ENCODE peak calls at places on chromosomes 6 and 20, in nine cellular contexts. One of them, this sample, is unnamed.

GRCh38 chr6:39466664-39467063 is 144.2 kb upstream of the KCNK16 start:
- DNase-seq in SK-N-MC: no peak
- DNase-seq in GM23338: no peak
- DNase-seq in stomach: no peak
- DNase-seq in H1: no peak
- DNase-seq in upper lobe of left lung: no peak
- DNase-seq in breast epithelium: no peak
- DNase-seq in spleen: no peak
- DNase-seq in sigmoid colon: no peak
- DNase-seq in this sample: no peak

GRCh38 chr6:96626749-96627353 is 63.9 kb downstream of the FHL5 start:
- DNase-seq in SK-N-MC: peak
- DNase-seq in stomach: no peak
- DNase-seq in GM23338: peak
- DNase-seq in breast epithelium: no peak
- DNase-seq in upper lobe of left lung: no peak
- DNase-seq in sigmoid colon: no peak
- DNase-seq in spleen: no peak
- DNase-seq in H1: no peak
- DNase-seq in this sample: no peak

GRCh38 chr6:158737710-158738615 is 81.2 kb downstream of the EZR start:
- DNase-seq in H1: no peak
- DNase-seq in spleen: no peak
- DNase-seq in GM23338: no peak
- DNase-seq in sigmoid colon: no peak
- DNase-seq in breast epithelium: no peak
- DNase-seq in stomach: no peak
- DNase-seq in upper lobe of left lung: no peak
- DNase-seq in SK-N-MC: no peak
- DNase-seq in this sample: no peak

GRCh38 chr20:38878798-38879197 is 47.4 kb upstream of the FAM83D start:
- DNase-seq in upper lobe of left lung: no peak
- DNase-seq in SK-N-MC: no peak
- DNase-seq in H1: no peak
- DNase-seq in GM23338: peak
- DNase-seq in spleen: peak
- DNase-seq in sigmoid colon: no peak
- DNase-seq in stomach: no peak
- DNase-seq in breast epithelium: no peak
- DNase-seq in this sample: no peak

GRCh38 chr20:48807586-48808381 is 20.0 kb downstream of the PREX1 start:
- DNase-seq in breast epithelium: no peak
- DNase-seq in upper lobe of left lung: no peak
- DNase-seq in spleen: peak
- DNase-seq in SK-N-MC: no peak
- DNase-seq in H1: no peak
- DNase-seq in sigmoid colon: no peak
- DNase-seq in GM23338: no peak
- DNase-seq in stomach: no peak
- DNase-seq in this sample: no peak

GRCh38 chr20:49478266-49478665 is 4.2 kb downstream of the KCNB1 start:
- DNase-seq in H1: no peak
- DNase-seq in stomach: no peak
- DNase-seq in SK-N-MC: no peak
- DNase-seq in GM23338: no peak
- DNase-seq in upper lobe of left lung: no peak
- DNase-seq in spleen: no peak
- DNase-seq in sigmoid colon: no peak
- DNase-seq in breast epithelium: no peak
- DNase-seq in this sample: no peak

GRCh38 chr6:122141246-122141645 is 258.2 kb upstream of the HSF2 start:
- DNase-seq in spleen: no peak
- DNase-seq in stomach: no peak
- DNase-seq in SK-N-MC: no peak
- DNase-seq in breast epithelium: no peak
- DNase-seq in upper lobe of left lung: no peak
- DNase-seq in H1: no peak
- DNase-seq in GM23338: no peak
- DNase-seq in sigmoid colon: no peak
- DNase-seq in this sample: no peak

GRCh38 chr20:49915380-49916145 is at the start of gene SPATA2:
- DNase-seq in stomach: peak
- DNase-seq in H1: peak
- DNase-seq in sigmoid colon: peak
- DNase-seq in spleen: peak
- DNase-seq in breast epithelium: peak
- DNase-seq in upper lobe of left lung: peak
- DNase-seq in SK-N-MC: peak
- DNase-seq in GM23338: peak
- DNase-seq in this sample: no peak

GRCh38 chr20:53731595-53731994 is 138.0 kb upstream of the ZNF217 start:
- DNase-seq in sigmoid colon: no peak
- DNase-seq in H1: no peak
- DNase-seq in SK-N-MC: no peak
- DNase-seq in GM23338: no peak
- DNase-seq in breast epithelium: no peak
- DNase-seq in stomach: no peak
- DNase-seq in spleen: no peak
- DNase-seq in upper lobe of left lung: no peak
- DNase-seq in this sample: no peak

GRCh38 chr20:53736757-53737403 is 143.2 kb upstream of the ZNF217 start:
- DNase-seq in spleen: no peak
- DNase-seq in upper lobe of left lung: no peak
- DNase-seq in H1: no peak
- DNase-seq in GM23338: peak
- DNase-seq in breast epithelium: no peak
- DNase-seq in SK-N-MC: no peak
- DNase-seq in stomach: no peak
- DNase-seq in sigmoid colon: no peak
- DNase-seq in this sample: no peak

GRCh38 chr20:53736122-53736756 is 142.6 kb upstream of the ZNF217 start:
- DNase-seq in upper lobe of left lung: no peak
- DNase-seq in spleen: no peak
- DNase-seq in sigmoid colon: no peak
- DNase-seq in SK-N-MC: no peak
- DNase-seq in H1: no peak
- DNase-seq in breast epithelium: no peak
- DNase-seq in GM23338: no peak
- DNase-seq in stomach: no peak
- DNase-seq in this sample: no peak

GRCh38 chr20:53735536-53736050 is 142.0 kb upstream of the ZNF217 start:
- DNase-seq in sigmoid colon: no peak
- DNase-seq in upper lobe of left lung: no peak
- DNase-seq in SK-N-MC: no peak
- DNase-seq in spleen: no peak
- DNase-seq in stomach: no peak
- DNase-seq in H1: no peak
- DNase-seq in GM23338: peak
- DNase-seq in breast epithelium: no peak
- DNase-seq in this sample: no peak

DNA sequence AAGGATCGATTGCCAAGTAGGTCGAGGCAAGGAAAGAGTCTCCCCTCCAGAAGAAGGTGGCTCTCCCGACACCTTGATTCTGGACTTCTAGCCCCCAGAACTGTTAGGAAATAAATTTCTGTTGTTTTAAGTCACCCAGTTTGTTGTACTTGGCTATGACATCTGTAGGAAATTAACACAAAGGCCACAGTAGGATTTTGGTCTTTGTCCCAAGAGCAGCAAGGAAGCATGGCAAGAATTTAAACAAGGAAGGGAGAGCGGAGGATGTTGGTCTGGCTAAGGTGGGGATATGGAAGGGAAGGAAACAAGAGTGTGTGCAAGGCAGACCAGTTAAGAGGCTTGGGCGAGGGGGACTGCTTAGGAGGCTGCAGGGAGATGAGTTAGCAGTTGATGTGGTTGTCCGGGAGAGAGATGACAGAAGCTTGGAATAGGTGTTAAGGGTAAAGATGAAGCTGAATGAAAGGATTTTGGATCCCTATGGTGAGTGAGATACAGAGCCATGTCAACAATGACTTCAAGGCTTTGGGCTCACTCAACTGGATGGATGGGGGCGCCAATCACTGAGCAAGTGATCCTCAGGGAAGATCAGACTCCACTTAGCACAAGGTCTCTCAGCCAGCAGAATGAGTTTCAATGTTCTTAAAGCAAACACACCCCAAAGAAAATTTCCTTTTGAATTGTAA is 140.5 kb upstream of the ZNF217 start:
- DNase-seq in GM23338: no peak
- DNase-seq in breast epithelium: no peak
- DNase-seq in H1: no peak
- DNase-seq in stomach: no peak
- DNase-seq in sigmoid colon: no peak
- DNase-seq in SK-N-MC: no peak
- DNase-seq in upper lobe of left lung: no peak
- DNase-seq in spleen: no peak
- DNase-seq in this sample: no peak
- TF ChIP-seq POLR2AphosphoS5 in GM23338: no peak
- TF ChIP-seq POLR2AphosphoS5 in breast epithelium: no peak
- TF ChIP-seq POLR2AphosphoS5 in H1: no peak
- TF ChIP-seq POLR2AphosphoS5 in stomach: no peak
- TF ChIP-seq POLR2AphosphoS5 in sigmoid colon: no peak
- TF ChIP-seq POLR2AphosphoS5 in SK-N-MC: no peak
- TF ChIP-seq POLR2AphosphoS5 in upper lobe of left lung: no peak
- TF ChIP-seq POLR2AphosphoS5 in spleen: no peak
- TF ChIP-seq POLR2AphosphoS5 in this sample: no peak

DNA sequence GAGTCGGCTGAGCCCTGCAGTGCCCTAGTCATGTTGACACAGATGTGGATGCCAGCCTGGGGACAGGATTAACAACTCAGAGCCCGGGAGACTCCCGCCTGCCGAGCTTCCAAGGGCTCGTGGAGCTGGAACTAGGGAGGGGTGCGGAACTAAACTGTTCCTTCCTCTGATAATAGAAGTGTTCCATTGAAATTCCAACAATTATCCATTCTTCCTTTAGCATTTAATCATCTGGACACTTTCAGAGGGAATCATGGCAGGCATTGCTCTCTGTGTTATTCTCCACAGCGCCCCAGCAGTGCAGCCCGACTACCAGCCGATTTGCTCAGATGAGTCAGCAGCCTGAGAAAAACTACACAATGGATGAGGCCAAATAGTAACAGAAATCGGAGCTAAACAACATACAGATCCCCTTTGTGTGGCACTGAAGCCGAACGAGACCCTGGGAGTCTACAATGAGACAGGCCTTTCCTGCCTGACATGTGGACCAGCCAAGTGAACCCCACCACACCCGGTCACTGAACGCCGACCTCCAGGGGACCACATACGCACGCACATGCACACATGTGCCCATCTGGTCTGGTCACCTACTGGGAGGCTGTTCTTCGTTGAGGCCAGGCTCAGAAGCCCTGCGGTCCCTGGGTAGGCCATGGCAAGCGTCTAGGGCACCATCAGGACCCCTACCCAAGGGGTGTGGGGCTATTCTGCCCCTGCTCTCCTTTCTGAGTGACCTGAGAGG is 238.4 kb upstream of the AFDN start:
- DNase-seq in breast epithelium: peak
- DNase-seq in spleen: no peak
- DNase-seq in SK-N-MC: no peak
- DNase-seq in sigmoid colon: peak
- DNase-seq in H1: no peak
- DNase-seq in stomach: no peak
- DNase-seq in upper lobe of left lung: no peak
- DNase-seq in GM23338: no peak
- DNase-seq in this sample: peak
- H3K27ac ChIP-seq in breast epithelium: no peak
- H3K27ac ChIP-seq in spleen: peak
- H3K27ac ChIP-seq in SK-N-MC: peak
- H3K27ac ChIP-seq in sigmoid colon: no peak
- H3K27ac ChIP-seq in H1: no peak
- H3K27ac ChIP-seq in stomach: no peak
- H3K27ac ChIP-seq in upper lobe of left lung: no peak
- H3K27ac ChIP-seq in GM23338: no peak
- H3K27ac ChIP-seq in this sample: no peak

GRCh38 chr6:75124983-75125382 is 80.9 kb downstream of the COL12A1 start:
- DNase-seq in spleen: no peak
- DNase-seq in SK-N-MC: no peak
- DNase-seq in GM23338: no peak
- DNase-seq in stomach: no peak
- DNase-seq in breast epithelium: no peak
- DNase-seq in sigmoid colon: no peak
- DNase-seq in upper lobe of left lung: no peak
- DNase-seq in H1: no peak
- DNase-seq in this sample: no peak

GRCh38 chr6:75118925-75119515 is 86.8 kb downstream of the COL12A1 start:
- DNase-seq in spleen: no peak
- DNase-seq in sigmoid colon: no peak
- DNase-seq in stomach: no peak
- DNase-seq in H1: no peak
- DNase-seq in breast epithelium: no peak
- DNase-seq in SK-N-MC: no peak
- DNase-seq in GM23338: no peak
- DNase-seq in upper lobe of left lung: no peak
- DNase-seq in this sample: no peak

GRCh38 chr6:75126518-75126917 is 79.3 kb downstream of the COL12A1 start:
- DNase-seq in breast epithelium: no peak
- DNase-seq in upper lobe of left lung: no peak
- DNase-seq in stomach: no peak
- DNase-seq in SK-N-MC: no peak
- DNase-seq in spleen: no peak
- DNase-seq in sigmoid colon: no peak
- DNase-seq in GM23338: no peak
- DNase-seq in H1: no peak
- DNase-seq in this sample: no peak

GRCh38 chr6:75128881-75129570 is 76.8 kb downstream of the COL12A1 start:
- DNase-seq in sigmoid colon: no peak
- DNase-seq in H1: no peak
- DNase-seq in stomach: no peak
- DNase-seq in spleen: no peak
- DNase-seq in breast epithelium: no peak
- DNase-seq in GM23338: no peak
- DNase-seq in SK-N-MC: peak
- DNase-seq in upper lobe of left lung: no peak
- DNase-seq in this sample: no peak

GRCh38 chr6:75124085-75124484 is 81.8 kb downstream of the COL12A1 start:
- DNase-seq in SK-N-MC: no peak
- DNase-seq in breast epithelium: no peak
- DNase-seq in sigmoid colon: no peak
- DNase-seq in upper lobe of left lung: no peak
- DNase-seq in GM23338: peak
- DNase-seq in spleen: no peak
- DNase-seq in H1: no peak
- DNase-seq in stomach: no peak
- DNase-seq in this sample: no peak
- TF ChIP-seq POLR2AphosphoS5 in SK-N-MC: no peak
- TF ChIP-seq POLR2AphosphoS5 in breast epithelium: no peak
- TF ChIP-seq POLR2AphosphoS5 in sigmoid colon: no peak
- TF ChIP-seq POLR2AphosphoS5 in upper lobe of left lung: no peak
- TF ChIP-seq POLR2AphosphoS5 in GM23338: no peak
- TF ChIP-seq POLR2AphosphoS5 in spleen: no peak
- TF ChIP-seq POLR2AphosphoS5 in H1: no peak
- TF ChIP-seq POLR2AphosphoS5 in stomach: no peak
- TF ChIP-seq POLR2AphosphoS5 in this sample: no peak

DNA sequence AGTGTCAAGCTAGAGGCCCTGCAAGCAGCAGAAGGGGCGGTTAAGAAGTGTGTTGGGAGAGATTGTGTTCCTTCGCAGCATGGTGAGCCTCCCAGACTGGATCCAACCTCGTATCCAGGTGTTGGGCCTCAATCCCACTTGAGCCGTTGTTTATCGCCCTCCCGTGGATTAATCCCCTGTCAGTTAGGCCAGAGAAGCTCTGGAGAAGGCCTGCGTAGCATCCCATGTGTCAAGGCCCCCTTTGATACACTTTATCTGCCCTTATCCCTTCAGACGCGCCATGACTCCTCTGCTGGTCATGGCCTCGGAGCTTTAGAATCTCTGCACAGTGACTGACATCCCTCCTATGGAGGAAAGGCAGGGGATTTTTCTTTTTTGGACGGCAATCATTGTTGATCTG is 181.0 kb downstream of the ZFP64 start:
- DNase-seq in SK-N-MC: no peak
- DNase-seq in sigmoid colon: no peak
- DNase-seq in GM23338: peak
- DNase-seq in breast epithelium: no peak
- DNase-seq in stomach: no peak
- DNase-seq in upper lobe of left lung: no peak
- DNase-seq in H1: no peak
- DNase-seq in spleen: no peak
- DNase-seq in this sample: no peak
- H3K27ac ChIP-seq in SK-N-MC: no peak
- H3K27ac ChIP-seq in sigmoid colon: no peak
- H3K27ac ChIP-seq in GM23338: no peak
- H3K27ac ChIP-seq in breast epithelium: no peak
- H3K27ac ChIP-seq in stomach: no peak
- H3K27ac ChIP-seq in upper lobe of left lung: no peak
- H3K27ac ChIP-seq in H1: no peak
- H3K27ac ChIP-seq in spleen: no peak
- H3K27ac ChIP-seq in this sample: no peak

This sample was measured in vagina.